ENCODE peak calls at places on chromosomes 16 and 17, in four cellular contexts. Q is GM12878, N is K562, L is HepG2. B is an unnamed sample.

GRCh38 chr17:45284176-45285140 is 22.6 kb upstream of the SPATA32 start:
- DNase-seq in Q (no peak), L (no peak), N (no peak), B (no peak)

GRCh38 chr17:63740464-63741181 is 976 bp downstream of the STRADA start:
- DNase-seq in L (no peak), N (peak), Q (no peak), B (no peak)

GRCh38 chr16:31875112-31875803 is 1.7 kb downstream of the ZNF267 start:
- DNase-seq in L (no peak), Q (no peak), N (peak), B (no peak)

GRCh38 chr17:40648326-40648968 is 829 bp upstream of the SMARCE1 start:
- DNase-seq in L (peak), Q (no peak), N (no peak), B (peak)

GRCh38 chr16:68289621-68290329 is 21.0 kb downstream of the SLC7A6OS start:
- DNase-seq in Q (peak), N (peak), L (no peak), B (no peak)

GRCh38 chr16:47019563-47019962 is 46.1 kb upstream of the DNAJA2 start:
- DNase-seq in Q (no peak), N (no peak), L (no peak), B (no peak)

GRCh38 chr17:59373879-59374495 is 42.5 kb downstream of the YPEL2 start:
- DNase-seq in L (no peak), N (no peak), Q (no peak), B (no peak)

GRCh38 chr16:15885560-15886001 is 2.8 kb downstream of the CEP20 start:
- DNase-seq in L (no peak), Q (no peak), N (peak), B (no peak)

GRCh38 chr16:82533161-82533560 is 93.6 kb upstream of the CDH13 start:
- DNase-seq in N (no peak), L (peak), Q (no peak), B (no peak)

GRCh38 chr17:39360537-39360936 is 40.9 kb downstream of the FBXL20 start:
- DNase-seq in Q (no peak), N (peak), L (no peak), B (no peak)

GRCh38 chr17:81711814-81712467 is at the start of gene SLC25A10:
- DNase-seq in N (peak), Q (no peak), L (peak), B (peak)

GRCh38 chr17:72590882-72591499 is 470.2 kb downstream of the SOX9 start:
- DNase-seq in N (no peak), Q (no peak), L (no peak), B (no peak)

GRCh38 chr17:72592242-72592966 is 471.6 kb downstream of the SOX9 start:
- DNase-seq in L (peak), Q (no peak), N (peak), B (peak)

GRCh38 chr17:72592967-72593325 is 472.1 kb downstream of the SOX9 start:
- DNase-seq in L (no peak), N (no peak), Q (no peak), B (no peak)

GRCh38 chr17:72590382-72590781 is 469.6 kb downstream of the SOX9 start:
- DNase-seq in L (peak), N (no peak), Q (no peak), B (no peak)

DNA sequence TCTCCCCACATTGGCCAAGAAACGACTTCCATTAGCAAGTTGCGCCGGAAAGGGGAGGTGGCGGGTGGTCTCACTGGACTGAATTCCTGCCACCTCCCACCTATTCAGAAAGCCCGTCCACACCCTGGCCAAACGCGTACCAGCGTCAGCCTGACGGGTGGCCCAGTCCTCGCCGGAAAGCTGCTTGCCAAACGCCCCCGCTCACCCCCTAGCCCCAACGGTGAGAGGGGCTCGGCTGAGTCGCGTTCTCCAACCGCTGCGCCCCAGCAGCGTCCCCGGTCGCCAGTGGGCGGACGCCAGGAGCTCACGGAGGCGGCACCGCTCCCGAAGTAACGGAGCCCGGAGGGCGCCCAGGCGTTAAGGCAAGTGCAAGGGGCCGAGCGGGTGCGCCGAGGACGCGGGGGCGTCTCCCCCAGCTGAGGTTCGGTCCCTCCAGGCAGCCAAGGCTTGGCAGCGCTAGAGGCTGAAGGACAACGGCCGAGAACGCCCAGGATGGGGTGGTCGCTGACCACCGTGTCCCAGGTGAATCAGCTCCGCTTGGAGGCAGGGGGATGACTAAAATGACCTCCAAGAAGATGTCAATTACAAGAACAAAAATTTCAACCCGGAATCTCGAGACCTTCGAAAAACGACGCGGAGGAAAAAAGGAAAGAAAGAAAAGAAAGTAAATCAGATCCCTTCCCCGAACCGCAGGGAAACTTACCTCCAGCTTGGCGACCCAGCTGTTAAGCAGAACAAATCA is 470.9 kb downstream of the SOX9 start:
- DNase-seq in Q (no peak), N (no peak), L (peak), B (peak)
- TF ChIP-seq TARDBP in Q (no peak), N (no peak), L (peak), B (no peak)

GRCh38 chr17:29167393-29168078 is 12.7 kb downstream of the MYO18A start:
- DNase-seq in Q (no peak), L (no peak), N (no peak), B (no peak)

GRCh38 chr17:29169806-29170591 is 10.2 kb downstream of the MYO18A start:
- DNase-seq in N (no peak), L (no peak), Q (no peak), B (no peak)

GRCh38 chr17:29166507-29166887 is 13.7 kb downstream of the MYO18A start:
- DNase-seq in Q (no peak), N (no peak), L (no peak), B (no peak)

GRCh38 chr17:29165800-29166506 is 14.2 kb downstream of the MYO18A start:
- DNase-seq in L (no peak), Q (no peak), N (no peak), B (no peak)

GRCh38 chr17:29168079-29168758 is 12.0 kb downstream of the MYO18A start:
- DNase-seq in N (no peak), Q (no peak), L (no peak), B (no peak)
- TF ChIP-seq TARDBP in N (no peak), Q (no peak), L (no peak), B (no peak)

GRCh38 chr16:74608944-74609343 is 2.0 kb upstream of the GLG1 start:
- DNase-seq in L (no peak), Q (no peak), N (no peak), B (no peak)

GRCh38 chr16:74608381-74608780 is 1.5 kb upstream of the GLG1 start:
- DNase-seq in L (no peak), Q (no peak), N (no peak), B (no peak)

GRCh38 chr16:74607310-74607966 is 524 bp upstream of the GLG1 start:
- DNase-seq in L (peak), Q (no peak), N (no peak), B (no peak)

GRCh38 chr16:74606521-74607309 is at the start of gene GLG1:
- DNase-seq in N (peak), L (peak), Q (peak), B (peak)

GRCh38 chr16:74607967-74608356 is 1.0 kb upstream of the GLG1 start:
- DNase-seq in Q (no peak), L (no peak), N (no peak), B (peak)
- TF ChIP-seq TARDBP in Q (no peak), L (no peak), N (no peak), B (no peak)

GRCh38 chr16:49901711-49902110 is 45.8 kb upstream of the ZNF423 start:
- DNase-seq in L (no peak), Q (no peak), N (no peak), B (no peak)
- TF ChIP-seq TARDBP in L (no peak), Q (no peak), N (no peak), B (no peak)